ENCODE peak calls at places on chromosomes 5 and 9, in seven cellular contexts. O is fibroblast of lung, D is astrocyte, B is HCT116, L is PC-9, R is PC-3, Y is HepG2. I is an unnamed sample.

GRCh38 chr9:98709968-98710965 is 1.5 kb upstream of the GABBR2 start:
- DNase-seq in O (peak), D (peak), B (no peak), L (peak), R (peak), Y (no peak), I (no peak)

GRCh38 chr9:129938291-129938979 is 103.2 kb downstream of the USP20 start:
- DNase-seq in O (peak), D (peak), B (no peak), L (no peak), R (peak), Y (no peak), I (no peak)

GRCh38 chr5:127683006-127683405 is 20.2 kb upstream of the CCDC192 start:
- DNase-seq in O (peak), D (no peak), B (no peak), L (no peak), R (no peak), Y (no peak), I (no peak)

GRCh38 chr5:172564883-172565282 is 76.2 kb upstream of the NEURL1B start:
- DNase-seq in O (no peak), D (no peak), B (no peak), L (no peak), R (no peak), Y (no peak), I (no peak)

GRCh38 chr5:79227484-79227995 is 8.4 kb upstream of the JMY start:
- DNase-seq in O (no peak), D (no peak), B (no peak), L (no peak), R (no peak), Y (no peak), I (no peak)

GRCh38 chr9:18507151-18507550 is 33.2 kb downstream of the ADAMTSL1 start:
- DNase-seq in O (no peak), D (no peak), B (no peak), L (no peak), R (no peak), Y (no peak), I (no peak)

GRCh38 chr5:131150408-131150807 is 14.6 kb downstream of the HINT1 start:
- DNase-seq in O (no peak), D (no peak), B (no peak), L (no peak), R (no peak), Y (no peak), I (no peak)

GRCh38 chr9:69168709-69169217 is 5.3 kb upstream of the TJP2 start:
- DNase-seq in O (peak), D (peak), B (no peak), L (peak), R (peak), Y (peak), I (peak)

GRCh38 chr5:60722416-60722815 is 22.4 kb upstream of the DEPDC1B start:
- DNase-seq in O (no peak), D (no peak), B (no peak), L (no peak), R (no peak), Y (no peak), I (no peak)

GRCh38 chr9:137787376-137787775 is 90.2 kb upstream of the CACNA1B start:
- DNase-seq in O (no peak), D (no peak), B (no peak), L (no peak), R (no peak), Y (no peak), I (no peak)

GRCh38 chr5:113343343-113343742 is 91.4 kb downstream of the TSSK1B start:
- DNase-seq in O (peak), D (peak), B (no peak), L (no peak), R (peak), Y (no peak), I (no peak)

GRCh38 chr5:35058395-35058794 is 10.6 kb upstream of the AGXT2 start:
- DNase-seq in O (no peak), D (no peak), B (no peak), L (no peak), R (no peak), Y (no peak), I (no peak)

GRCh38 chr5:65037845-65038815 is 269.4 kb downstream of the CWC27 start:
- DNase-seq in O (no peak), D (no peak), B (peak), L (no peak), R (peak), Y (peak), I (no peak)

GRCh38 chr5:76175821-76176403 is 92.7 kb downstream of the SV2C start:
- DNase-seq in O (no peak), D (no peak), B (no peak), L (no peak), R (no peak), Y (no peak), I (peak)

GRCh38 chr5:112958774-112959088 is 17.9 kb upstream of the DCP2 start:
- DNase-seq in O (no peak), D (no peak), B (no peak), L (no peak), R (no peak), Y (no peak), I (no peak)

GRCh38 chr9:72134801-72135200 is 14.4 kb upstream of the GDA start:
- DNase-seq in O (no peak), D (no peak), B (no peak), L (no peak), R (no peak), Y (no peak), I (no peak)

GRCh38 chr5:51201024-51201423 is 182.2 kb upstream of the ISL1 start:
- DNase-seq in O (no peak), D (no peak), B (no peak), L (no peak), R (no peak), Y (no peak), I (no peak)

GRCh38 chr9:130010151-130010988 is 32.6 kb downstream of the FNBP1 start:
- DNase-seq in O (no peak), D (no peak), B (no peak), L (no peak), R (no peak), Y (no peak), I (peak)

GRCh38 chr9:86706391-86706790 is 240.9 kb downstream of the GAS1 start:
- DNase-seq in O (no peak), D (peak), B (no peak), L (no peak), R (no peak), Y (no peak), I (no peak)

GRCh38 chr9:90939367-90939766 is 137.7 kb downstream of the SYK start:
- DNase-seq in O (no peak), D (no peak), B (no peak), L (no peak), R (no peak), Y (no peak), I (no peak)

GRCh38 chr5:129094924-129095797 is 612 bp downstream of the ISOC1 start:
- DNase-seq in O (peak), D (peak), B (no peak), L (peak), R (peak), Y (peak), I (peak)

GRCh38 chr5:88792144-88792840 is 90.7 kb downstream of the MEF2C start:
- DNase-seq in O (peak), D (peak), B (no peak), L (no peak), R (peak), Y (no peak), I (no peak)

GRCh38 chr5:120258123-120258522 is 206.0 kb upstream of the PRR16 start:
- DNase-seq in O (peak), D (no peak), B (no peak), L (no peak), R (no peak), Y (no peak), I (no peak)

GRCh38 chr5:38257236-38258036 is 923 bp upstream of the EGFLAM start:
- DNase-seq in O (no peak), D (no peak), B (no peak), L (no peak), R (no peak), Y (no peak), I (no peak)

GRCh38 chr5:38258319-38259061 is at the start of gene EGFLAM:
- DNase-seq in O (peak), D (no peak), B (no peak), L (no peak), R (no peak), Y (no peak), I (no peak)

GRCh38 chr5:38263983-38264382 is 5.6 kb downstream of the EGFLAM start:
- DNase-seq in O (no peak), D (no peak), B (no peak), L (no peak), R (no peak), Y (peak), I (no peak)

GRCh38 chr5:38258037-38258318 is 381 bp upstream of the EGFLAM start:
- DNase-seq in O (no peak), D (no peak), B (no peak), L (no peak), R (no peak), Y (no peak), I (no peak)

DNA sequence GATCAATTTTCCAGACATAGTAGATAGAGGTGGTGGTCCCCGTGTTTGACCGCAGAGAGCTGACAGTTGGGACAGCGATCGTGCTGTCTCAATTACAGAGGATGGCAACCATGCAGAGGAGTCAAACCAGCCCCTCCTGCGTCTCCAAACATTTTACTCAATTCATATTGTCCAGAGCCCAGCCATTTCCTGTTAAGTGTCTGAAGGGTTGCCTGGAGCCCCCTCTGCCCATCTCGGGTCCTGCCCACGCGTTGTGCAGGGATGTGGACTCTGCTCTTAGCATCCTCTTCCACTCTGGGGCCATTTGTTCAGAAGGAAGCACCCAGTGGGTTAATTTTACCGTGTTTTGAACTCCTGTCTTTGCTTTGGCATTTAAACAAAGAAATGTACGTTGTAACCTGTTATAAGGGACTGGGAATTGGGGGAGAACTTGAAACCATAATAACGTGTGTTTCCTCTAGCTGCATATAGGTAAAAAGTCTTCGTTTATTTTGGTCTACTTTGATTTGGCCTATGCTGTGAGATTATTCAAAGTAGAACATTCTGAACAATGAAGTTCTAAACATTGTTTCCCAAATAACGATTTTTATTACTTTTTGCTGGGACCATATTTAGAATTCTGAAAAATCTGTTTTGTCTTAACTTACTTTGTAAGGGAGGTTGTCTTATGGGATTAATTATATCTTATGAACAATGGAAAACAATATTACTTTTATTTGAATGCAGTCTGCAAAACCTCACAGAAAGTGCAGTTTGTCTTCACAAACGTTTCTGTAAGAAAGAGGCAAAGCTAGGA is 901 bp downstream of the EGFLAM start:
- DNase-seq in O (no peak), D (no peak), B (no peak), L (no peak), R (no peak), Y (no peak), I (no peak)
- TF ChIP-seq EZH2 in O (peak), D (no peak), B (no peak), L (no peak), R (no peak), Y (no peak), I (no peak)

GRCh38 chr9:70404261-70404660 is 10.2 kb downstream of the KLF9 start:
- DNase-seq in O (no peak), D (no peak), B (no peak), L (no peak), R (no peak), Y (no peak), I (no peak)
- H3K4me2 ChIP-seq in O (peak), D (no peak), B (no peak), L (no peak), R (no peak), Y (no peak), I (no peak)

GRCh38 chr9:125748511-125749099 is 1.4 kb downstream of the PBX3 start:
- DNase-seq in O (no peak), D (no peak), B (no peak), L (no peak), R (no peak), Y (no peak), I (no peak)

GRCh38 chr9:125749951-125750655 is 2.9 kb downstream of the PBX3 start:
- DNase-seq in O (peak), D (no peak), B (no peak), L (no peak), R (no peak), Y (peak), I (no peak)

GRCh38 chr9:125750656-125751035 is 3.5 kb downstream of the PBX3 start:
- DNase-seq in O (no peak), D (no peak), B (no peak), L (no peak), R (no peak), Y (no peak), I (no peak)

GRCh38 chr9:125747765-125748510 is 765 bp downstream of the PBX3 start:
- DNase-seq in O (no peak), D (no peak), B (no peak), L (peak), R (peak), Y (no peak), I (peak)

DNA sequence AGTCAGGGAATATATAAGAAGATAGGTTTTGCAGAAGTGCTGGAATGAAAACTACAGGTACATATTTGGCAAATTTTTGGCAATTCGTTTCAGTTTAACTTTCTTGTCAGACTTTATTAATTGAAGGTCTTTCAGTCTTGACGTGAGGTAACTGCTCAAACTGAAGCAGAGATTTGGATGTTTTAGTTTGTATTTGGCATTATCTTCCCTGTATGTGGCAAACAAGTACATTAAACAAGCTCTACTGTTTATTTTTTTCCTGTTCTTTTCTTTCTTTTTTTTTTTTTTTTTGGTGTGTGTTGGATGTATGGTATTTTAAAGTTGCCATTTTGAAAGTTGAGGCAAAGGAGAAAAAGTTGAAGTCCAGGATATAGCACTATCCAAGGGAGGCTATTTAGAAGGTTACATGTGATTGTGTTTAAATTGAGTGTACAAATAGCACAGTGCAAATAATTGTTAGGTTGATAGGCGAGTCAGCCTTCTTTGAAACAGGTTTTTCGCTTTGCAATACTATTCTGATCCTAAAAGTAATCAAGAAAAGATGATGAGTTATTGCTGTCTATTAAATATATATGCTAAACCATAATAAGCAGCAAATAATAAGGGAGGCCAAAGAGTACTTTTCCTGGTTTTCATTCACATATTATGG is 2.2 kb downstream of the PBX3 start:
- DNase-seq in O (no peak), D (no peak), B (no peak), L (no peak), R (no peak), Y (no peak), I (no peak)
- H3K4me3 ChIP-seq in O (peak), D (peak), B (no peak), L (no peak), R (peak), Y (no peak), I (no peak)

DNA sequence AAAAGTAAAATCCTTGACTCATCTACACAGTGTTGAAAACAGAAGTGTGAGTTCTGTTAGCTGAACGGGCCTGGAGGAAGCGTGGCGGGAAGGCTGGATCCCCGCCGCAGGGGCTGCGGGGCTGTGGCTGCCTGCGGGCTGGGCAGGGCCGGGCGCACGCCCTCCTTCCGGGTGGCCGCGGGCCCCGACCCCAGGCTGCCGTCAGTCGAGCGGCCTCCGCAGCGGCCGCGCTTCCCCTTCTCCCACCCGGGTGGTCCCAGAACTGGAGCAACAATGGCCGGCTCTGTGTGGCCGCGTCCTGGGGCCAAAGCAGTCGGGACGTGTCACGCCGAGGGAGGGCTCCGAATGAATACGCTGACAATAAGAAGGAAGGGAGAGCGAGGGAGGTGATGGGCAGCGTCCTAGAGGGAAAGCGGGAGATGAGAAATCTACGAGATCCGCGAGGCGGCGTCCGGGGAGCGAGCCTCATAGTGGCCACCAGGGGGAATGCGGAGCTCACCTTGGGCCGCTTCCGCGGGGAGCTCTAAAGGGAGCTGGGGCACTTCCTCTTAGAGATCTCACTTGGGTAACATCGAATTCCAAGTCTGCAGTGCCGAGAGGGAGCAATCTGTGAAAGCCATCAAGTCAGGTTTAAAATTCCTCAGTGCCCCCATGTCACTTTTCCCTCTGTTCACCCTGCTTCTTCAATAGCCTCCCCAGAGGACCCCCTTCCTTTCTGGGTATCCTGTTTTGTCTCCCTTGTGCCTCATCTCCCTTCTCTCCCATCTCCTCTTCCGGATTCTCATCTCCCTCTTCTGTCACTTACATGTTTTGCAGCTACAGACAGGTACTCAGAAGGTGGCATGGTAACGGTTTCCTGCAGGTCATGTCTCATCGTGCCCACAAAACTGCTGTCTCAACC is 83.9 kb downstream of the SLC1A3 start:
- DNase-seq in O (peak), D (peak), B (peak), L (peak), R (peak), Y (peak), I (peak)
- TF ChIP-seq EZH2 in O (no peak), D (no peak), B (no peak), L (no peak), R (no peak), Y (no peak), I (no peak)

GRCh38 chr9:116796669-116797068 is 109.6 kb downstream of the TRIM32 start:
- DNase-seq in O (no peak), D (no peak), B (no peak), L (no peak), R (no peak), Y (no peak), I (no peak)

GRCh38 chr9:116798521-116798920 is 111.4 kb downstream of the TRIM32 start:
- DNase-seq in O (no peak), D (no peak), B (no peak), L (no peak), R (no peak), Y (no peak), I (no peak)

GRCh38 chr9:116800074-116800473 is 113.0 kb downstream of the TRIM32 start:
- DNase-seq in O (no peak), D (no peak), B (no peak), L (no peak), R (no peak), Y (no peak), I (no peak)

GRCh38 chr9:116795859-116796258 is 108.8 kb downstream of the TRIM32 start:
- DNase-seq in O (no peak), D (no peak), B (no peak), L (no peak), R (no peak), Y (no peak), I (no peak)

GRCh38 chr9:116800885-116801284 is 113.8 kb downstream of the TRIM32 start:
- DNase-seq in O (no peak), D (no peak), B (no peak), L (no peak), R (no peak), Y (no peak), I (no peak)
- H3K4me2 ChIP-seq in O (no peak), D (no peak), B (no peak), L (no peak), R (no peak), Y (no peak), I (no peak)

GRCh38 chr9:35538361-35539234 is 48.7 kb downstream of the RUSC2 start:
- DNase-seq in O (peak), D (peak), B (no peak), L (no peak), R (no peak), Y (no peak), I (no peak)

GRCh38 chr9:35540315-35540714 is 50.4 kb downstream of the RUSC2 start:
- DNase-seq in O (no peak), D (no peak), B (no peak), L (no peak), R (no peak), Y (no peak), I (no peak)

GRCh38 chr9:35533398-35533797 is 43.5 kb downstream of the RUSC2 start:
- DNase-seq in O (peak), D (no peak), B (no peak), L (no peak), R (no peak), Y (no peak), I (no peak)

DNA sequence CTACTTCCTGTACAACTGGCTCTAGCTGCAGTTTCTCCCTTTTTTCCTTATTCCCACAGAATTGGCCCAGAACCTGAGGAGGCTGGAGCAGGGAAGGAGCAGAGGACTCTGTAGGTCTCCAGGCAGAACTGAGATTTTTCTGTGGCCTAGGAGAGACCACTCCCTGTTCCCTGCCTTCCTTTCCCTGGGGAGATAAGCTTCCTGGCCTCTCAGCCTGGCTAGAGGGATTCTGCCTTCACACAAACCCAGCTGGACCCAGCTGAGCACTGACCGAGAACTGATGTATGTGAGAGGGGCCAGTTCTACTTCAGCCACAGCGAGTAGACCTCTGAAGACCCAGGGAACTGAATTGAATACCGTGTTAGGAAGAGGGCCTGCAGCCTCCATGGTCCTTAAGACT is 48.0 kb downstream of the RUSC2 start:
- DNase-seq in O (peak), D (no peak), B (no peak), L (no peak), R (no peak), Y (no peak), I (no peak)
- H3K4me3 ChIP-seq in O (no peak), D (no peak), B (no peak), L (no peak), R (no peak), Y (no peak), I (no peak)

GRCh38 chr5:1931590-1932138 is 48.9 kb upstream of the IRX4 start:
- DNase-seq in O (no peak), D (no peak), B (no peak), L (no peak), R (no peak), Y (no peak), I (no peak)
- TF ChIP-seq EZH2 in O (no peak), D (peak), B (no peak), L (no peak), R (no peak), Y (no peak), I (no peak)

I was measured in MM.1S.